ENCODE peak calls at places on chromosomes 11 and 22, in six cellular contexts. U, J, K, X, M and R are unnamed samples.

GRCh38 chr22:37267661-37268413 is 14.5 kb upstream of the CYTH4 start:
- ATAC-seq in U (no peak), J (no peak), K (no peak), X (no peak), M (peak; percentile 15), R (no peak)

GRCh38 chr11:112533682-112534081 is 273.0 kb upstream of the PLET1 start:
- ATAC-seq in U (no peak), J (no peak), K (no peak), X (no peak), M (peak; percentile 79), R (no peak)

GRCh38 chr22:44543362-44543761 is 45.3 kb upstream of the RTL6 start:
- ATAC-seq in U (no peak), J (no peak), K (no peak), X (no peak), M (no peak), R (no peak)

GRCh38 chr11:88266157-88266556 is 71.4 kb downstream of the CTSC start:
- ATAC-seq in U (no peak), J (no peak), K (no peak), X (no peak), M (no peak), R (no peak)

GRCh38 chr11:101003468-101003867 is 126.1 kb downstream of the PGR start:
- ATAC-seq in U (no peak), J (no peak), K (peak; percentile 96), X (no peak), M (no peak), R (no peak)

GRCh38 chr22:19419464-19420178 is 11.9 kb downstream of the HIRA start:
- ATAC-seq in U (peak; percentile 95), J (no peak), K (no peak), X (no peak), M (no peak), R (no peak)

GRCh38 chr11:22670803-22671202 is 4.4 kb downstream of the GAS2 start:
- ATAC-seq in U (no peak), J (no peak), K (peak; percentile 64), X (peak; percentile 70), M (no peak), R (peak; percentile 53)

GRCh38 chr22:34283844-34284243 is 363.6 kb upstream of the LARGE1 start:
- ATAC-seq in U (no peak), J (no peak), K (no peak), X (no peak), M (no peak), R (no peak)

GRCh38 chr11:77191823-77192495 is 63.9 kb downstream of the MYO7A start:
- ATAC-seq in U (peak; percentile 39), J (no peak), K (peak; percentile 92), X (peak; percentile 88), M (peak; percentile 92), R (peak; percentile 75)

GRCh38 chr22:21829523-21829922 is 37.9 kb downstream of the MAPK1 start:
- ATAC-seq in U (no peak), J (no peak), K (no peak), X (no peak), M (no peak), R (no peak)

GRCh38 chr22:41768420-41768819 is 32.1 kb upstream of the CCDC134 start:
- ATAC-seq in U (no peak), J (no peak), K (no peak), X (peak; percentile 78), M (peak; percentile 52), R (peak; percentile 72)

GRCh38 chr11:57624864-57625263 is 24.8 kb downstream of the YPEL4 start:
- ATAC-seq in U (no peak), J (no peak), K (no peak), X (no peak), M (no peak), R (no peak)

GRCh38 chr22:29330753-29331152 is 15.3 kb upstream of the RASL10A start:
- ATAC-seq in U (no peak), J (no peak), K (no peak), X (no peak), M (peak; percentile 33), R (no peak)